ENCODE peak calls at places on chromosomes 11 and 22, in six cellular contexts. V is uterus, F is tibial nerve, B is Caco-2, D is H1, S is left ventricle myocardium inferior. O is an unnamed sample. For H3K36me3, the result is how much of the 10 kb centered on the place peaks cover.

GRCh38 chr11:134479206-134479955 is 67.3 kb upstream of the B3GAT1 start:
- DNase-seq in V (no peak), F (no peak), B (no peak), D (no peak), S (no peak), O (no peak)

GRCh38 chr22:47201186-47201995 is 438.9 kb downstream of the TBC1D22A start:
- DNase-seq in V (no peak), F (peak), B (no peak), D (peak), S (no peak), O (peak)

GRCh38 chr22:41028841-41029240 is 63.6 kb upstream of the EP300 start:
- DNase-seq in V (no peak), F (no peak), B (no peak), D (no peak), S (no peak), O (no peak)

GRCh38 chr22:40006641-40007040 is 11.9 kb downstream of the FAM83F start:
- DNase-seq in V (no peak), F (no peak), B (no peak), D (no peak), S (no peak), O (no peak)

GRCh38 chr11:68040121-68040956 is 1.5 kb downstream of the TCIRG1 start:
- DNase-seq in V (peak), F (peak), B (peak), D (peak), S (peak), O (peak)

GRCh38 chr22:37569921-37570660 is 9.8 kb downstream of the LGALS2 start:
- DNase-seq in V (no peak), F (no peak), B (no peak), D (no peak), S (no peak), O (no peak)

GRCh38 chr11:121530257-121530656 is 77.5 kb upstream of the SORL1-AS1 start:
- DNase-seq in V (no peak), F (no peak), B (no peak), D (no peak), S (no peak), O (no peak)

GRCh38 chr22:37154925-37155712 is 5.4 kb upstream of the IL2RB start:
- DNase-seq in V (no peak), F (no peak), B (no peak), D (no peak), S (no peak), O (no peak)

GRCh38 chr11:134069426-134069921 is 602 bp downstream of the JAM3 start:
- DNase-seq in V (peak), F (no peak), B (no peak), D (no peak), S (no peak), O (no peak)

GRCh38 chr22:25161916-25162530 is 37.6 kb upstream of the CRYBB3 start:
- DNase-seq in V (no peak), F (no peak), B (no peak), D (no peak), S (no peak), O (no peak)

GRCh38 chr11:70290341-70291065 is 20.0 kb downstream of the PPFIA1 start:
- DNase-seq in V (no peak), F (no peak), B (no peak), D (no peak), S (no peak), O (no peak)

GRCh38 chr11:132464939-132465338 is 1067.4 kb downstream of the OPCML start:
- DNase-seq in V (no peak), F (no peak), B (no peak), D (no peak), S (no peak), O (no peak)

GRCh38 chr11:117020873-117021564 is 77.2 kb downstream of the SIK3 start:
- DNase-seq in V (no peak), F (no peak), B (peak), D (no peak), S (no peak), O (no peak)

GRCh38 chr11:123469586-123469985 is 39.5 kb downstream of the GRAMD1B start:
- DNase-seq in V (no peak), F (no peak), B (no peak), D (no peak), S (no peak), O (no peak)

GRCh38 chr22:25453557-25453956 is 110.9 kb upstream of the GRK3 start:
- DNase-seq in V (no peak), F (no peak), B (no peak), D (no peak), S (no peak), O (no peak)

GRCh38 chr11:62713343-62713742 is 5.9 kb downstream of the GNG3 start:
- DNase-seq in V (no peak), F (no peak), B (peak), D (no peak), S (no peak), O (no peak)

GRCh38 chr11:19218801-19219460 is 17.1 kb upstream of the CSRP3 start:
- DNase-seq in V (no peak), F (no peak), B (no peak), D (no peak), S (peak), O (no peak)

GRCh38 chr22:50603511-50604255 is 3.1 kb downstream of the MAPK8IP2 start:
- DNase-seq in V (no peak), F (no peak), B (no peak), D (no peak), S (no peak), O (no peak)

GRCh38 chr22:19814428-19814827 is 40.2 kb downstream of the GNB1L start:
- DNase-seq in V (no peak), F (no peak), B (no peak), D (no peak), S (no peak), O (no peak)

GRCh38 chr11:2406476-2406875 is 5.9 kb downstream of the TSSC4 start:
- DNase-seq in V (no peak), F (no peak), B (no peak), D (no peak), S (no peak), O (no peak)

GRCh38 chr11:59436169-59436568 is at the start of gene OR5A1:
- DNase-seq in V (no peak), F (no peak), B (no peak), D (no peak), S (no peak), O (no peak)

GRCh38 chr11:116721983-116722382 is 50.8 kb downstream of the BUD13 start:
- DNase-seq in V (no peak), F (no peak), B (no peak), D (no peak), S (no peak), O (no peak)

GRCh38 chr11:75815345-75815983 is 454 bp downstream of the UVRAG start:
- DNase-seq in V (no peak), F (no peak), B (peak), D (peak), S (no peak), O (no peak)

GRCh38 chr11:111352935-111353695 is 26.0 kb downstream of the POU2AF1 start:
- DNase-seq in V (peak), F (no peak), B (no peak), D (no peak), S (no peak), O (no peak)

GRCh38 chr11:60932605-60933346 is 8.5 kb downstream of the TMEM132A start:
- DNase-seq in V (no peak), F (no peak), B (no peak), D (no peak), S (no peak), O (no peak)

GRCh38 chr11:5004429-5005274 is 10.0 kb downstream of the OR51L1 start:
- DNase-seq in V (no peak), F (no peak), B (no peak), D (peak), S (peak), O (no peak)

GRCh38 chr22:28296452-28296851 is 377.4 kb upstream of the PITPNB start:
- DNase-seq in V (no peak), F (no peak), B (no peak), D (no peak), S (no peak), O (no peak)

GRCh38 chr11:71995726-71996291 is 2.9 kb upstream of the IL18BP start:
- DNase-seq in V (no peak), F (no peak), B (no peak), D (no peak), S (no peak), O (no peak)

GRCh38 chr11:66337103-66337899 is 1.1 kb upstream of the RIN1 start:
- DNase-seq in V (no peak), F (no peak), B (no peak), D (peak), S (no peak), O (no peak)

GRCh38 chr11:66338276-66339162 is 2.3 kb upstream of the RIN1 start:
- DNase-seq in V (no peak), F (no peak), B (no peak), D (no peak), S (no peak), O (no peak)

GRCh38 chr11:66334605-66335442 is 1.4 kb downstream of the RIN1 start:
- DNase-seq in V (no peak), F (no peak), B (no peak), D (no peak), S (no peak), O (no peak)

GRCh38 chr11:66335531-66336233 is 552 bp downstream of the RIN1 start:
- DNase-seq in V (no peak), F (no peak), B (no peak), D (peak), S (no peak), O (no peak)

DNA sequence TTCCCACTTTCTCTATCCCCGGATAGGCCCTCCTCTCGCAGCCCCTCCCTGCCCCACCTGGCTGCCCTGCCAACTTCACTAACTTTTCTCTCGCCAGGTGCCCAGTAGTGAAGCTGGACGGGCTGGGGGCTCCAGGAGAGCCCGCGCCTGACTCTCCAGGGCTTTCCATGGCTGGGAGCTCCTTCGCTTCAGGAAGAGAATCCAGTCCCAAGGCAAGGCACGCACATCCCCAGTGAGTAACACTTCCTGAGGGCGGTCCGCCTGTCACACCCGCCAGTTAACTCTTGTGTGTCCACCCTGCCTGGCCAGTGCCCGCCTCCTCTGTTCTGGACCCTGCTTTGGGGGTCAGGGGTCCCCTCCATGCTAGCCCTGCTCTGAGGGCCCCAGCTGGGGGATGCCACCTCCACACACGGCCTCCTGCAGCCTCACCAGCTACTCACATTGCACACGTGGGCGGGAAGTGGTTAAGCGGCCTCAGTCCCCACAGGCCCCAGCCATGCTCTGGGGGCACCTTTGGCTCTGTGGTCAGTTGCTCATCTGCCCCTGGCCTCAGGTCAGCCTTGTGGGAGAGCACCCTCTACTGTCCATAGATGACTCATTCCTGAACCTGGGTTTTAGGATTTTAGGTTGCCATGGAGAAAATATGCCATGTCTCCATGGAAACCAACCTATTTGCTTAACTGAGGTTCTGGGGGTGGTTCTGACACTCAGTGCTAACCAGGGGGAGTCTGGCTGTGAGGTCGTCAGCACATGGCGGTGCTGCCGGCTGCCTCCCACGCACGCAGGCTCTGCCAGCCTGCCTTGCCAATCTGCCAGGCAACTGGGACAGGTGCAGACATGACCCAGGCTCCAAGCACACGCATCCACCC is at the start of gene RIN1:
- DNase-seq in V (peak), F (no peak), B (peak), D (peak), S (no peak), O (peak)
- H3K36me3 ChIP-seq in V (under half), F (under half), B (under half), D (under half), S (half or more), O (under half)

GRCh38 chr22:21626073-21626734 is 3.6 kb downstream of the YDJC start:
- DNase-seq in V (no peak), F (no peak), B (no peak), D (no peak), S (no peak), O (no peak)
- H3K36me3 ChIP-seq in V (under half), F (under half), B (under half), D (under half), S (under half), O (under half)

GRCh38 chr11:93268287-93269040 is 62.1 kb upstream of the DEUP1 start:
- DNase-seq in V (no peak), F (no peak), B (no peak), D (no peak), S (no peak), O (no peak)

GRCh38 chr11:93271596-93271995 is 58.9 kb upstream of the DEUP1 start:
- DNase-seq in V (no peak), F (no peak), B (no peak), D (no peak), S (no peak), O (no peak)

GRCh38 chr11:93267383-93267782 is 63.2 kb upstream of the DEUP1 start:
- DNase-seq in V (no peak), F (no peak), B (no peak), D (no peak), S (no peak), O (no peak)
- H3K36me3 ChIP-seq in V (under half), F (under half), B (under half), D (under half), S (under half), O (under half)

DNA sequence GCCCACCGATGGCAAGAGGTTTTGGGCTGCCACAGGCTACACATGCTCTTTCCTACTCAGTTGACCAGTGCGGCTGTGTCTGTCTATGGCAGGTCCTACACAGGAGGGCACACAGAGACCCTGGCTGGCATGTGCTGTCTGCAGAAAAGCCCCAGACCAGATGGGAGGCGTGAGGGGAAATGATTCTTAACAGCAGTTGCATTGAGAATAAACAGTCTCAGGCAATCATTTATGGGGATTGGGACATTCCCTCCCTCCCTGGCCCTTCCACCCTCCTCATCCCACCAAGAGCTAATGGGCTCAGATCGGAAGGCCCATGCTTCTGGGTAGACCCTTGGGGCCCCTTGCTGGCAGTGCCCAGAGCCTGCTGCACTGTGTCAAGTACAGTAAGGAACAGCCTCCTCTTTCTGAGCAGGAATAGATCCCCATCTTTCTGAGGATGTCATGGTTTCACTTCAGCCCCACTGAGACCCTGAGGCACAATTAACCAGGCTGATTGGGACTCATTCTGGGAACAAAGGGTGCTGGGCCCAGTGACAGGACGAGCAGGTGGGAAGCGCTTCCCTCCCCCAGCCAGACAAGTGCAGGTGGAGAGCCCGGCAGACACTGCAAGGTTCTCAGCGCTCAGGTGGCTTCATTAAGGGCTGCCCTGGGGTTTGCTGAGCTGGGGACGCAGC is 28.3 kb downstream of the TSPAN18 start:
- DNase-seq in V (peak), F (no peak), B (no peak), D (no peak), S (no peak), O (no peak)
- H3K36me3 ChIP-seq in V (under half), F (under half), B (under half), D (under half), S (under half), O (under half)

O was measured in right atrium auricular region.